ENCODE peak calls at places on chromosomes 2 and 18, in four cellular contexts. Y is heart left ventricle, V is left ventricle myocardium inferior, E is Peyer's patch. X is an unnamed sample.

GRCh38 chr2:164808776-164809175 is 32.8 kb downstream of the COBLL1 start:
- DNase-seq in E (no peak), V (no peak), Y (no peak), X (no peak)

GRCh38 chr2:55010915-55011314 is 39.3 kb downstream of the RTN4 start:
- DNase-seq in Y (no peak), V (no peak), E (no peak), X (no peak)

GRCh38 chr2:208352644-208353567 is 53.7 kb upstream of the PTH2R start:
- DNase-seq in Y (no peak), V (no peak), E (no peak), X (no peak)

GRCh38 chr2:98492441-98492840 is 47.8 kb downstream of the INPP4A start:
- DNase-seq in V (no peak), E (no peak), Y (no peak), X (peak; percentile 38)

GRCh38 chr2:196590286-196590685 is 49.2 kb upstream of the CCDC150 start:
- DNase-seq in V (no peak), E (no peak), Y (no peak), X (no peak)

GRCh38 chr2:171334946-171335345 is 98.8 kb downstream of the METTL8 start:
- DNase-seq in V (no peak), Y (no peak), E (no peak), X (no peak)

GRCh38 chr2:165105911-165106310 is 97.9 kb downstream of the SCN3A start:
- DNase-seq in V (no peak), E (no peak), Y (no peak), X (no peak)

GRCh38 chr18:51098082-51098481 is 68.1 kb downstream of the SMAD4 start:
- DNase-seq in Y (no peak), V (no peak), E (no peak), X (no peak)

GRCh38 chr2:63424329-63425078 is 163.8 kb downstream of the WDPCP start:
- DNase-seq in V (no peak), Y (no peak), E (no peak), X (no peak)

GRCh38 chr2:198309673-198310280 is 505.4 kb downstream of the PLCL1 start:
- DNase-seq in Y (no peak), E (peak; percentile 78), V (no peak), X (no peak)

GRCh38 chr2:166494140-166494544 is at the start of gene SCN7A:
- DNase-seq in V (peak; percentile 92), Y (peak; percentile 87), E (peak; percentile 43), X (peak; percentile 94)

GRCh38 chr2:20430035-20430434 is 16.8 kb upstream of the RHOB start:
- DNase-seq in Y (no peak), V (no peak), E (peak; percentile 29), X (peak; percentile 12)

GRCh38 chr2:190050001-190050400 is 12.5 kb downstream of the MSTN start:
- DNase-seq in Y (no peak), V (no peak), E (no peak), X (no peak)

GRCh38 chr18:24934231-24934932 is 417.6 kb downstream of the ZNF521 start:
- DNase-seq in V (no peak), E (no peak), Y (no peak), X (no peak)

GRCh38 chr2:183255406-183255805 is 131.2 kb downstream of the NUP35 start:
- DNase-seq in E (no peak), Y (no peak), V (no peak), X (no peak)

GRCh38 chr2:202032841-202033316 is 776 bp upstream of the FZD7 start:
- DNase-seq in Y (peak; percentile 44), E (peak; percentile 74), V (peak; percentile 54), X (peak; percentile 91)

GRCh38 chr2:207283356-207283755 is 117.6 kb upstream of the KLF7 start:
- DNase-seq in V (peak; percentile 24), Y (peak; percentile 16), E (no peak), X (peak; percentile 69)

GRCh38 chr2:70672990-70673647 is 94.9 kb downstream of the ADD2 start:
- DNase-seq in V (no peak), Y (no peak), E (no peak), X (peak; percentile 6)

GRCh38 chr2:45138904-45139303 is 129.7 kb upstream of the SIX2 start:
- DNase-seq in Y (no peak), V (no peak), E (no peak), X (no peak)

GRCh38 chr18:12391487-12392136 is 14.6 kb upstream of the AFG3L2 start:
- DNase-seq in E (peak; percentile 78), V (no peak), Y (peak; percentile 53), X (peak; percentile 75)

GRCh38 chr18:28176933-28177827 is at the start of gene CDH2:
- DNase-seq in Y (peak; percentile 69), V (peak; percentile 70), E (no peak), X (peak; percentile 68)

GRCh38 chr2:37387143-37387835 is 42.9 kb downstream of the QPCT start:
- DNase-seq in V (no peak), Y (no peak), E (no peak), X (no peak)

GRCh38 chr2:99653433-99653832 is 163.6 kb upstream of the REV1 start:
- DNase-seq in V (no peak), E (no peak), Y (no peak), X (no peak)

GRCh38 chr2:16180631-16181030 is 240.3 kb downstream of the MYCN start:
- DNase-seq in Y (no peak), E (no peak), V (no peak), X (no peak)

GRCh38 chr2:169095631-169096105 is 26.3 kb downstream of the DHRS9 start:
- DNase-seq in E (no peak), Y (no peak), V (no peak), X (no peak)

GRCh38 chr2:100245681-100246080 is 76.6 kb downstream of the LONRF2 start:
- DNase-seq in E (no peak), Y (no peak), V (no peak), X (no peak)

GRCh38 chr18:63427566-63427965 is 5.3 kb upstream of the VPS4B start:
- DNase-seq in Y (no peak), V (no peak), E (peak; percentile 75), X (no peak)

GRCh38 chr18:34709631-34710429 is at the start of gene DTNA:
- DNase-seq in E (no peak), V (no peak), Y (no peak), X (no peak)

GRCh38 chr18:23890589-23890988 is 124.0 kb upstream of the TTC39C start:
- DNase-seq in E (no peak), V (no peak), Y (no peak), X (no peak)

GRCh38 chr2:216404010-216404618 is 8.2 kb upstream of the SMARCAL1 start:
- DNase-seq in E (peak; percentile 68), Y (peak; percentile 23), V (no peak), X (no peak)

GRCh38 chr2:226475650-226476049 is 324.0 kb downstream of the IRS1 start:
- DNase-seq in Y (no peak), E (no peak), V (no peak), X (no peak)

GRCh38 chr2:70937866-70938579 is 2.3 kb downstream of the ATP6V1B1 start:
- DNase-seq in Y (peak; percentile 6), V (no peak), E (peak; percentile 22), X (peak; percentile 44)

GRCh38 chr18:3692113-3692621 is 242.2 kb downstream of the TGIF1 start:
- DNase-seq in V (no peak), Y (no peak), E (no peak), X (no peak)

DNA sequence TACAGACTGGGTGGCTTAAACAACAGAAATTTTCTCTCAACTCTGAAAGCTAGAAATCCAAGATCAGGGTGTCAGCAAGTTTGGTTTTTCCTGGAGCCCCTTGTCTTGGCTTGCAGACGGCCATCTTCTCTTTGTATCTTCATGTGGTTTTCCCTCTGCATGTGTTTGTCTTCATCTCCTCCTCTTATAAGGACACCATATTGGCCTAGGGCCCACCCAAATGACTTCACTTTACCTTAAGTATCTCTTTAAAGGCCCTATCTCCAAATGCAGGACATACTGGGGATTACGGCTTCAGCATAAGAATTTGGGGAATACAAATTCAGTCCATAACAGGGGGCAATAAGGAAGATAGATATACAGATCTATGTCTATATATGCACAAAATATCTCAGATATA is 187.9 kb downstream of the MTCL1 start:
- DNase-seq in Y (no peak), V (no peak), E (no peak), X (no peak)
- H3K27ac ChIP-seq in Y (no peak overlapping the region), V (no peak overlapping the region), E (no peak overlapping the region), X (no peak overlapping the region)

DNA sequence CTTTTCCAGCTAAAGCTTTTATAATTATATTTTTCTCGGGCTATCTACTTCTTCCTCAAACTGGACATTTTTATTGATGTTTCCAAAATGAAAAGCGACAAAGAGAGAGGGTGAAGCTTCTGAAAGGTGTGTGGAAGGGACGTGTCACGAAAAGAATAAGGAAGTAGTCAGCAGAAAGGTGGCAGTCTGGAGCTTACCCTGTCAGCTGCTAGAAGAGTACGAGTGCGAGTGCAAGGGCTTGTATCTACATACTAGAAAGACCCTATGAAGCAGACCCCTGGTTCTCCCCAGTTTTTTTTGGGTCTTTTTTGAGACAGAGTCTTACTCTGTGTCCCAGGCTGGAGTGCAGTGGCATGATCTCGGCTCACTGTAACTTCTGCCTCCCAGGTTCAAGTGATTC is 14.6 kb downstream of the FHL2 start:
- DNase-seq in V (no peak), E (no peak), Y (no peak), X (no peak)
- H3K27ac ChIP-seq in V (peak overlapping the region; percentile 85), E (no peak overlapping the region), Y (peak overlapping the region; percentile 47), X (no peak overlapping the region)

GRCh38 chr2:68193774-68194372 is 36.2 kb downstream of the PNO1 start:
- DNase-seq in E (no peak), Y (no peak), V (no peak), X (no peak)

GRCh38 chr2:68193144-68193543 is 35.5 kb downstream of the PNO1 start:
- DNase-seq in V (no peak), E (no peak), Y (no peak), X (no peak)

GRCh38 chr2:68188831-68189230 is 31.1 kb downstream of the PNO1 start:
- DNase-seq in Y (no peak), E (no peak), V (no peak), X (no peak)

GRCh38 chr2:68187329-68187728 is 29.6 kb downstream of the PNO1 start:
- DNase-seq in Y (no peak), V (no peak), E (no peak), X (no peak)

GRCh38 chr2:68190991-68191731 is 33.5 kb downstream of the PNO1 start:
- DNase-seq in V (no peak), E (no peak), Y (no peak), X (no peak)
- H3K27ac ChIP-seq in V (no peak overlapping the region), E (no peak overlapping the region), Y (no peak overlapping the region), X (no peak overlapping the region)

DNA sequence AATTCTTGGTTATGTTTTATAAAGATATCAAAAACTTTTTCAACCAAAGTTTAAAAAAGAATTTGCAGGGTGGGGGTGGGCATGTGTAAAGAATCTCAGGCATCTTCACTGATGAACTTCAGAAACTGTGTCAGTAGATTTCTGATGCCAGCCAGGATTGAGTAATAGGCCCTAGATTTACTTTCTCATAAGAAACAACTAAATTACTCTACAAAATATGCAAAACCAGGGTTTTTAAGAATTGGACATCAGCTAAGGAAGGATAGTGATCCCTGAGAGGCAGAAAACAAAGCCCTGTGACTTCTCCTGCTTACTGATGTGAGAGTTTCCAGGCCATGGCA is 11.9 kb upstream of the IL1R1 start:
- DNase-seq in E (no peak), Y (no peak), V (no peak), X (no peak)
- H3K27ac ChIP-seq in E (no peak overlapping the region), Y (no peak overlapping the region), V (no peak overlapping the region), X (no peak overlapping the region)

GRCh38 chr18:62420151-62420512 is 95.0 kb downstream of the TNFRSF11A start:
- DNase-seq in E (peak; percentile 72), V (no peak), Y (no peak), X (no peak)
- H3K27ac ChIP-seq in E (peak overlapping the region; percentile 61), V (peak overlapping the region; percentile 67), Y (peak overlapping the region; percentile 35), X (peak overlapping the region; percentile 22)

GRCh38 chr2:239331560-239331959 is 69.3 kb downstream of the HDAC4 start:
- DNase-seq in E (no peak), V (no peak), Y (no peak), X (no peak)
- H3K27ac ChIP-seq in E (no peak overlapping the region), V (peak overlapping the region; percentile 95), Y (peak overlapping the region; percentile 6), X (peak overlapping the region; percentile 96)

X was measured in sigmoid colon.